ENCODE peak calls at places on chromosome 17, in four cellular contexts. I, R, F and Y are unnamed samples.
A peak's percentile ranks its signal among the peaks of the same experiment; 100 is the strongest.

GRCh38 chr17:82098169-82098938 is at the start of gene FASN:
- DNase-seq in I (peak; percentile 93), R (peak; percentile 98), F (peak; percentile 95), Y (peak; percentile 91)

GRCh38 chr17:3796822-3797170 is 4.2 kb downstream of the ITGAE start:
- DNase-seq in I (no peak), R (no peak), F (no peak), Y (no peak)

GRCh38 chr17:36879599-36880255 is 57.5 kb upstream of the LHX1 start:
- DNase-seq in I (no peak), R (no peak), F (no peak), Y (no peak)

GRCh38 chr17:42979511-42980273 is at the start of gene PTGES3L:
- DNase-seq in I (peak; percentile 48), R (peak; percentile 93), F (no peak), Y (peak; percentile 88)

GRCh38 chr17:2563061-2563460 is 30.4 kb upstream of the PAFAH1B1 start:
- DNase-seq in I (no peak), R (no peak), F (no peak), Y (no peak)

GRCh38 chr17:57619061-57619937 is 125.8 kb downstream of the CCDC182 start:
- DNase-seq in I (no peak), R (no peak), F (no peak), Y (no peak)

GRCh38 chr17:58344791-58345157 is 7.2 kb downstream of the SUPT4H1 start:
- DNase-seq in I (no peak), R (no peak), F (no peak), Y (no peak)

GRCh38 chr17:28956861-28957260 is 5.5 kb upstream of the PHF12 start:
- DNase-seq in I (no peak), R (no peak), F (no peak), Y (no peak)

GRCh38 chr17:80921741-80922579 is 69.7 kb upstream of the CHMP6 start:
- DNase-seq in I (peak; percentile 13), R (no peak), F (no peak), Y (no peak)

GRCh38 chr17:74759243-74759801 is 10.9 kb downstream of the NHERF1 start:
- DNase-seq in I (no peak), R (no peak), F (no peak), Y (no peak)

GRCh38 chr17:14121952-14122351 is 52.6 kb downstream of the COX10 start:
- DNase-seq in I (no peak), R (no peak), F (no peak), Y (no peak)

GRCh38 chr17:79892457-79893236 is 53.4 kb upstream of the CBX4 start:
- DNase-seq in I (no peak), R (no peak), F (no peak), Y (no peak)

GRCh38 chr17:77479372-77479781 is 338.6 kb downstream of the SEC14L1 start:
- DNase-seq in I (no peak), R (no peak), F (no peak), Y (no peak)

GRCh38 chr17:45850011-45850410 is 5.3 kb downstream of the SPPL2C start:
- DNase-seq in I (no peak), R (no peak), F (no peak), Y (no peak)

GRCh38 chr17:80112471-80113032 is 11.2 kb downstream of the GAA start:
- DNase-seq in I (no peak), R (no peak), F (no peak), Y (no peak)

GRCh38 chr17:80694085-80694991 is 149.7 kb downstream of the RPTOR start:
- DNase-seq in I (no peak), R (no peak), F (no peak), Y (no peak)

GRCh38 chr17:81735181-81736102 is 23.4 kb downstream of the SLC25A10 start:
- DNase-seq in I (no peak), R (no peak), F (no peak), Y (no peak)

GRCh38 chr17:49108318-49108717 is 24.3 kb upstream of the B4GALNT2 start:
- DNase-seq in I (no peak), R (no peak), F (no peak), Y (no peak)

GRCh38 chr17:33038740-33039139 is 47.1 kb downstream of the SPACA3 start:
- DNase-seq in I (peak; percentile 40), R (peak; percentile 58), F (peak; percentile 64), Y (no peak)

GRCh38 chr17:34452769-34453168 is 89.7 kb upstream of the CCL1 start:
- DNase-seq in I (no peak), R (no peak), F (no peak), Y (no peak)

GRCh38 chr17:40563371-40564052 is 1.8 kb downstream of the CCR7 start:
- DNase-seq in I (no peak), R (no peak), F (no peak), Y (no peak)

GRCh38 chr17:81080056-81080455 is 45.1 kb downstream of the BAIAP2 start:
- DNase-seq in I (no peak), R (peak; percentile 55), F (no peak), Y (no peak)

GRCh38 chr17:38704645-38705522 is at the start of gene MLLT6:
- DNase-seq in I (peak; percentile 80), R (peak; percentile 84), F (peak; percentile 75), Y (peak; percentile 64)

GRCh38 chr17:16938031-16938430 is 33.9 kb downstream of the TNFRSF13B start:
- DNase-seq in I (no peak), R (no peak), F (no peak), Y (no peak)

GRCh38 chr17:82668631-82669099 is 20.4 kb upstream of the WDR45B start:
- DNase-seq in I (no peak), R (peak; percentile 85), F (peak; percentile 31), Y (peak; percentile 78)

GRCh38 chr17:82022310-82022980 is at the start of gene CENPX:
- DNase-seq in I (no peak), R (no peak), F (peak; percentile 43), Y (no peak)

GRCh38 chr17:36850794-36851193 is 86.5 kb upstream of the LHX1 start:
- DNase-seq in I (no peak), R (no peak), F (no peak), Y (no peak)

GRCh38 chr17:72775237-72775636 is 317.3 kb downstream of the SLC39A11 start:
- DNase-seq in I (no peak), R (no peak), F (no peak), Y (no peak)
- H3K9me3 ChIP-seq in I (no peaks in the 10 kb centered on the region), R (no peaks in the 10 kb centered on the region), F (no peaks in the 10 kb centered on the region), Y (no peaks in the 10 kb centered on the region)

GRCh38 chr17:61699694-61700093 is 108.7 kb upstream of the NACA2 start:
- DNase-seq in I (no peak), R (no peak), F (no peak), Y (no peak)
- H3K9me3 ChIP-seq in I (no peaks in the 10 kb centered on the region), R (no peaks in the 10 kb centered on the region), F (peaks cover 69% of the 10 kb centered on the region), Y (peaks cover 24% of the 10 kb centered on the region)

GRCh38 chr17:63947711-63948330 is 15.7 kb upstream of the CD79B start:
- DNase-seq in I (no peak), R (no peak), F (no peak), Y (no peak)
- H3K9me3 ChIP-seq in I (no peaks in the 10 kb centered on the region), R (no peaks in the 10 kb centered on the region), F (no peaks in the 10 kb centered on the region), Y (no peaks in the 10 kb centered on the region)

GRCh38 chr17:46940692-46941404 is 17.9 kb downstream of the GOSR2 start:
- DNase-seq in I (peak; percentile 58), R (peak; percentile 90), F (peak; percentile 57), Y (peak; percentile 85)

GRCh38 chr17:46930083-46930482 is 7.1 kb downstream of the GOSR2 start:
- DNase-seq in I (no peak), R (no peak), F (no peak), Y (no peak)

GRCh38 chr17:46931596-46931995 is 8.6 kb downstream of the GOSR2 start:
- DNase-seq in I (no peak), R (no peak), F (no peak), Y (no peak)

GRCh38 chr17:46935658-46936266 is 12.8 kb downstream of the GOSR2 start:
- DNase-seq in I (no peak), R (no peak), F (no peak), Y (no peak)
- H3K9me3 ChIP-seq in I (no peaks in the 10 kb centered on the region), R (no peaks in the 10 kb centered on the region), F (no peaks in the 10 kb centered on the region), Y (no peaks in the 10 kb centered on the region)

DNA sequence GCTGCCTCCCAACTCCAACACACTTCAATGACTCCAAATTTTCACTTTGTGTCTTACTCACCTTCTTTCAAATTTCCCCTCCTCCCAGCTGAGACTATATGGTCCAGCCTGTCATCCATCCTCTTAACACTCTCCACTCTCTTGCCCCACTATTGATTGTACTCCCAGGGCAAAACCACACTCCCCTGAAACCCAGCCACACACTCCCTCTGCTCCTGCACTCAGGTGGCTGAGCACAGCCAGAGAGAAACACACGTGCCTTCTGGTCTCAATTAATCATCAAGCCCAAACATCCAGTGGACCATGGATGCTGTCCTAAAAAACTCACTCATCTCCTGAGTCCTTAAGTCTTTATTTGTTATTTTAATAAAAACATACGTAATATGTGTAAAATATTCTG is 1026.4 kb downstream of the KCNJ18 start:
- DNase-seq in I (no peak), R (no peak), F (no peak), Y (no peak)
- H3K9me3 ChIP-seq in I (no peaks in the 10 kb centered on the region), R (no peaks in the 10 kb centered on the region), F (no peaks in the 10 kb centered on the region), Y (peaks cover 79% of the 10 kb centered on the region)